ENCODE peak calls at places on chromosomes 3 and 15, in eight cellular contexts. V is breast epithelium, Z is choroid plexus epithelial cell, S is esophagus muscularis mucosa, I is nephron progenitor cell, X is neural crest cell, T is IMR-90, J is HFFc6. G is an unnamed sample.

GRCh38 chr15:38699633-38700230 is 135.1 kb upstream of the RASGRP1 start:
- DNase-seq in X (peak; percentile 60), V (peak; percentile 57), I (peak; percentile 53), Z (peak; percentile 82), J (peak; percentile 41), T (peak; percentile 65), S (no peak), G (peak; percentile 67)

GRCh38 chr3:114823061-114823460 is 324.0 kb downstream of the ZBTB20 start:
- DNase-seq in T (no peak), Z (no peak), V (no peak), I (no peak), S (no peak), X (no peak), J (no peak), G (no peak)

GRCh38 chr3:104460477-104461406 is 906.0 kb upstream of the ALCAM start:
- DNase-seq in J (peak; percentile 46), I (no peak), X (no peak), S (no peak), T (peak; percentile 32), V (no peak), Z (peak; percentile 93), G (no peak)

GRCh38 chr3:124174463-124174862 is 182.5 kb upstream of the ROPN1 start:
- DNase-seq in S (no peak), I (no peak), V (no peak), Z (peak; percentile 1), T (no peak), X (no peak), J (no peak), G (no peak)

GRCh38 chr3:194058189-194058571 is 77.8 kb upstream of the HES1 start:
- DNase-seq in V (peak; percentile 27), T (peak; percentile 36), Z (peak; percentile 71), S (no peak), X (peak; percentile 57), I (peak; percentile 82), J (no peak), G (peak; percentile 48)

GRCh38 chr15:69718916-69719315 is 266.3 kb downstream of the RPLP1 start:
- DNase-seq in X (no peak), I (no peak), S (no peak), Z (no peak), J (no peak), T (no peak), V (peak; percentile 32), G (no peak)

GRCh38 chr3:45677045-45677436 is 12.2 kb upstream of the SACM1L start:
- DNase-seq in V (peak; percentile 79), T (peak; percentile 66), X (no peak), S (no peak), J (peak; percentile 68), I (no peak), Z (peak; percentile 82), G (peak; percentile 25)

GRCh38 chr3:25620508-25620907 is 44.2 kb downstream of the TOP2B start:
- DNase-seq in T (no peak), Z (no peak), V (no peak), X (no peak), I (no peak), S (no peak), J (no peak), G (no peak)

GRCh38 chr3:167001374-167001773 is 378.7 kb downstream of the ZBBX start:
- DNase-seq in Z (no peak), V (no peak), T (no peak), X (no peak), S (no peak), J (no peak), I (no peak), G (no peak)

GRCh38 chr15:78087944-78088772 is 4.2 kb upstream of the SH2D7 start:
- DNase-seq in V (no peak), J (no peak), T (peak; percentile 46), S (no peak), I (no peak), X (no peak), Z (no peak), G (no peak)

GRCh38 chr15:101255615-101256350 is 3.9 kb upstream of the CHSY1 start:
- DNase-seq in S (no peak), V (no peak), J (no peak), X (no peak), I (no peak), T (peak; percentile 92), Z (peak; percentile 93), G (no peak)

GRCh38 chr15:57557267-57557666 is 34.4 kb upstream of the MYZAP start:
- DNase-seq in T (no peak), S (no peak), I (no peak), J (no peak), X (no peak), Z (no peak), V (no peak), G (no peak)

GRCh38 chr3:140931801-140932200 is 9.8 kb upstream of the SLC25A36 start:
- DNase-seq in I (no peak), T (peak; percentile 6), S (no peak), V (no peak), X (no peak), J (no peak), Z (peak; percentile 30), G (no peak)

GRCh38 chr3:58234516-58234931 is 3.1 kb upstream of the ABHD6 start:
- DNase-seq in J (peak; percentile 24), V (no peak), Z (peak; percentile 56), T (peak; percentile 67), I (no peak), S (no peak), X (no peak), G (no peak)

GRCh38 chr3:127531821-127532220 is 58.7 kb downstream of the TPRA1 start:
- DNase-seq in V (no peak), J (no peak), I (no peak), S (no peak), X (no peak), T (no peak), Z (no peak), G (no peak)

GRCh38 chr3:111336511-111336910 is 205.5 kb upstream of the CD96 start:
- DNase-seq in S (no peak), V (no peak), Z (no peak), T (peak; percentile 36), I (no peak), X (no peak), J (no peak), G (no peak)

GRCh38 chr15:52649686-52650085 is 29.5 kb downstream of the ATOSA start:
- DNase-seq in J (no peak), X (no peak), I (no peak), Z (no peak), S (no peak), V (no peak), T (no peak), G (no peak)

GRCh38 chr3:44039006-44039405 is 202.7 kb upstream of the TOPAZ1 start:
- DNase-seq in T (no peak), X (no peak), J (no peak), S (no peak), I (no peak), Z (no peak), V (no peak), G (no peak)

GRCh38 chr3:101127991-101128390 is 134.8 kb upstream of the ABI3BP start:
- DNase-seq in X (no peak), J (no peak), V (no peak), T (no peak), I (no peak), S (no peak), Z (no peak), G (no peak)

GRCh38 chr3:52085883-52086282 is 29.5 kb upstream of the DUSP7 start:
- DNase-seq in I (no peak), V (no peak), J (no peak), X (no peak), S (no peak), Z (no peak), T (no peak), G (no peak)

GRCh38 chr3:41199866-41200668 is 762 bp downstream of the CTNNB1 start:
- DNase-seq in V (peak; percentile 30), Z (peak; percentile 50), J (no peak), I (no peak), S (no peak), X (peak; percentile 7), T (no peak), G (no peak)

GRCh38 chr3:142210608-142211007 is 14.8 kb downstream of the GK5 start:
- DNase-seq in Z (peak; percentile 65), X (no peak), J (peak; percentile 17), T (no peak), I (no peak), S (no peak), V (no peak), G (no peak)
- TF ChIP-seq CTCF in Z (peak; percentile 32), X (no peak), J (no peak), T (no peak), I (no peak), S (peak; percentile 32), V (no peak), G (no peak)

DNA sequence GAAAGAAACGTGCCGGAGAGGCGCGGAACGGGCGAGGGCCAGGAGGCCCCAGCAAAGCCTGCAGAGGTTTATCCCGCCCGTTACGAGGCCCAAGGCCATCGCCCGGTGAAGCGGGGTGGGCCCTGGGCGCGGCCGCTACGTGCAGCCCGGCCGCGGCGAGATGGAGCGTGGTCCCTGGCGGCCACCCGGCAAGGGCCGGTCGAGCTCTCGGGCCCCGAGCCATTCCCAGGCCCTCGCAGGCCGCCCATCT is 1.1 kb downstream of the PKM start:
- DNase-seq in T (no peak), X (no peak), J (no peak), S (no peak), Z (peak; percentile 11), V (no peak), I (no peak), G (no peak)
- TF ChIP-seq CTCF in T (no peak), X (no peak), J (no peak), S (no peak), Z (no peak), V (no peak), I (no peak), G (no peak)

DNA sequence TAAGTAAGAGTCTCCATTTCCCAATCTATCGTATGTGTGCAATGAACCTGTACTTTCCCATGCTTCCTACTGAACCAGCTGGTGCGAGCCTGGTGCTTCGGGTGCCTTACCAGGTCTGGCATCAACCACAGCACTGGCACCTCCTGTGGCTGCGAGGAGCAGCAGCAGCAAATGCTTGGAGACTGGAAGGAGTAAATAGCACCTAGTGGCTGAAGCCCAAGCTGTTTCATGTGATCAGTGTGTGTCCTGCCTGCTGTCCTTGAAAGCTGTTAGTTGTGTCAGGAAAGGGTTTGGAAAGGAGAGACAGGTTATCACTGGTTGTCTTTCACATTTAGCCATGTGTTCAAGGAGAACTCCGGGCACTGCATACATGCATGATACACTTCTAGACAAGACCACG is 31.8 kb downstream of the PCOLCE2 start:
- DNase-seq in I (no peak), J (peak; percentile 38), S (no peak), V (no peak), Z (peak; percentile 23), X (no peak), T (no peak), G (peak; percentile 40)
- TF ChIP-seq CTCF in I (no peak), J (peak; percentile 38), S (no peak), V (peak; percentile 25), Z (peak; percentile 31), X (no peak), T (no peak), G (peak; percentile 16)

DNA sequence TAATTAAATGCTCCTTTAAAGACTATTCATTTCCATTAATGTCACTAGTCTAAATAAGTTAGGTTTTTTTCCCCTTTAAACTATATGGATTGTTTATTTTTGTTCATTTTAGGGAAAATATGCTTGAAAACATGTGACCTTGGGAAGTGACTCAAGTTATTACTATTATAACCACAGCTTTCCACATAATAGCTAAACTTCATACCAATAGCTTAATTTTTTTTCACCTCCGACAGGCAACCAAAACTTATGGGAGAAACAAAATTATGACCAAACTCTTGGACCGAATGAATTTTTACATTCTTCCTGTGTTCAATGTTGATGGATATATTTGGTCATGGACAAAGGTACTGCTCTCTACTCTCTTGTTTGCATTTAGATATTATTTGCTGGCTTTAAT is 16.2 kb downstream of the CPA3 start:
- DNase-seq in Z (peak; percentile 68), T (peak; percentile 37), V (no peak), S (no peak), I (no peak), J (no peak), X (no peak), G (no peak)
- TF ChIP-seq CTCF in Z (no peak), T (no peak), V (no peak), S (no peak), I (no peak), J (no peak), X (no peak), G (no peak)